ENCODE peak calls at places on chromosome 3, in four cellular contexts. U is A549, W is thoracic aorta, F is lower leg skin. L is an unnamed sample.

GRCh38 chr3:151085889-151086483 is 522 bp downstream of the MED12L start:
- DNase-seq in U (peak), W (no peak), F (no peak), L (peak)

GRCh38 chr3:158381274-158381868 is 189.6 kb upstream of the MLF1 start:
- DNase-seq in U (no peak), W (no peak), F (no peak), L (no peak)

GRCh38 chr3:67635806-67636205 is 18.6 kb downstream of the SUCLG2 start:
- DNase-seq in U (no peak), W (no peak), F (no peak), L (no peak)

GRCh38 chr3:174162550-174162949 is 696.6 kb upstream of the NAALADL2 start:
- DNase-seq in U (no peak), W (no peak), F (no peak), L (no peak)

GRCh38 chr3:100533176-100533575 is 40.8 kb downstream of the TMEM45A start:
- DNase-seq in U (no peak), W (no peak), F (no peak), L (no peak)

GRCh38 chr3:114155370-114155821 is 23.5 kb downstream of the DRD3 start:
- DNase-seq in U (peak), W (no peak), F (no peak), L (no peak)

GRCh38 chr3:126714296-126714900 is 10.4 kb downstream of the CHCHD6 start:
- DNase-seq in U (no peak), W (no peak), F (peak), L (no peak)

GRCh38 chr3:177563792-177564191 is 366.5 kb upstream of the TBL1XR1 start:
- DNase-seq in U (no peak), W (no peak), F (no peak), L (no peak)

GRCh38 chr3:157131861-157132260 is 28.1 kb downstream of the CCNL1 start:
- DNase-seq in U (no peak), W (no peak), F (no peak), L (no peak)

GRCh38 chr3:194874206-194874605 is 188.5 kb downstream of the FAM43A start:
- DNase-seq in U (no peak), W (no peak), F (peak), L (no peak)

GRCh38 chr3:146160233-146160963 is 586 bp downstream of the PLOD2 start:
- DNase-seq in U (peak), W (peak), F (peak), L (peak)

GRCh38 chr3:1908651-1909445 is 189.8 kb upstream of the CNTN4 start:
- DNase-seq in U (no peak), W (no peak), F (no peak), L (no peak)

GRCh38 chr3:150149651-150150051 is 179.0 kb upstream of the PFN2 start:
- DNase-seq in U (no peak), W (no peak), F (no peak), L (no peak)

GRCh38 chr3:8499181-8499611 is 2.4 kb upstream of the LMCD1 start:
- DNase-seq in U (no peak), W (no peak), F (no peak), L (no peak)

GRCh38 chr3:38521391-38521987 is 25.3 kb downstream of the EXOG start:
- DNase-seq in U (peak), W (no peak), F (no peak), L (peak)
- TF ChIP-seq CTCF in U (peak), W (peak), F (peak), L (peak)

GRCh38 chr3:139721370-139721769 is 43.6 kb upstream of the NMNAT3 start:
- DNase-seq in U (no peak), W (no peak), F (no peak), L (no peak)

GRCh38 chr3:139716908-139717485 is 39.2 kb upstream of the NMNAT3 start:
- DNase-seq in U (no peak), W (no peak), F (no peak), L (no peak)

GRCh38 chr3:139715736-139716135 is 38.0 kb upstream of the NMNAT3 start:
- DNase-seq in U (no peak), W (no peak), F (no peak), L (no peak)

GRCh38 chr3:139718415-139718814 is 40.6 kb upstream of the NMNAT3 start:
- DNase-seq in U (peak), W (no peak), F (no peak), L (peak)
- TF ChIP-seq CTCF in U (peak), W (no peak), F (no peak), L (no peak)

DNA sequence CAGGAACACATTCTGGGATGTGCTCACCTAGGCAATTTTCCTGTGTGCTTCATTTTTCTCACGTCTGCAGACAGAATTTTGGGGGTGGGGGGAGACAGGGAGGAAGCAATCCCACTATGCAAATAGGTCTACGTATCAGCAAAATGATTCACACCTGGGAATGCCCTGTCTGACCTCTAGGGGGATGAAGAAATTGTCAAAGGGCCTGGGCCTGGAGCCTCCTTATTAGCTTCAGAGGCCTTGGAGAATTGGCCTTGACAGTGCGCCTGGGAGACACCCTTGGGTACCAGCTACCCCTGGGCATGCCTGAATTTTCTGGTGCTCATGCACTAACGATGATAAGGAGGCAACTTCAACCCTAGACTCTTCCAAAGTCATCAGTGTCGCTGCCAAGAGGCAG is 207.5 kb downstream of the CADPS start:
- DNase-seq in U (no peak), W (no peak), F (no peak), L (no peak)
- TF ChIP-seq CTCF in U (no peak), W (no peak), F (no peak), L (no peak)

DNA sequence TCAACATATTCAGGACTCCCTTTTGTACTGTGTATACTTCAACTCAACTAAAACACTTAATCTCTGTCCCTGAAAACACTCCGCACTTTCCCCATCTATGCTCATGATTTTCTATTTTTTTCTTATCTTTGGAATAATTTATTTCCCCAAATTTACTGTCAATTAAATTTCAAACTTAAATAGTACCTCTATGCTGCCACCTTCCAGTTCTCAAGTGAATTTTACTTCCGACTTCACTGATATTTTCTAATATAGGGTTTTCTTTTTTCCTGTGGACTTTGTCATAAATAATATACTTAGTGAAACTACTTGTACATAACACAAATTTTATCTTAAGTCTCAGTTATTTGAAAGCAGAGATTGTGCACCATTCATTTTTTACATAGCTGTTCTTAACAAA is 1303.3 kb downstream of the OTOL1 start:
- DNase-seq in U (no peak), W (no peak), F (no peak), L (no peak)
- TF ChIP-seq CTCF in U (no peak), W (no peak), F (no peak), L (no peak)

GRCh38 chr3:184229424-184230080 is at the start of gene VWA5B2:
- DNase-seq in U (peak), W (no peak), F (no peak), L (peak)
- TF ChIP-seq CTCF in U (no peak), W (peak), F (no peak), L (peak)

DNA sequence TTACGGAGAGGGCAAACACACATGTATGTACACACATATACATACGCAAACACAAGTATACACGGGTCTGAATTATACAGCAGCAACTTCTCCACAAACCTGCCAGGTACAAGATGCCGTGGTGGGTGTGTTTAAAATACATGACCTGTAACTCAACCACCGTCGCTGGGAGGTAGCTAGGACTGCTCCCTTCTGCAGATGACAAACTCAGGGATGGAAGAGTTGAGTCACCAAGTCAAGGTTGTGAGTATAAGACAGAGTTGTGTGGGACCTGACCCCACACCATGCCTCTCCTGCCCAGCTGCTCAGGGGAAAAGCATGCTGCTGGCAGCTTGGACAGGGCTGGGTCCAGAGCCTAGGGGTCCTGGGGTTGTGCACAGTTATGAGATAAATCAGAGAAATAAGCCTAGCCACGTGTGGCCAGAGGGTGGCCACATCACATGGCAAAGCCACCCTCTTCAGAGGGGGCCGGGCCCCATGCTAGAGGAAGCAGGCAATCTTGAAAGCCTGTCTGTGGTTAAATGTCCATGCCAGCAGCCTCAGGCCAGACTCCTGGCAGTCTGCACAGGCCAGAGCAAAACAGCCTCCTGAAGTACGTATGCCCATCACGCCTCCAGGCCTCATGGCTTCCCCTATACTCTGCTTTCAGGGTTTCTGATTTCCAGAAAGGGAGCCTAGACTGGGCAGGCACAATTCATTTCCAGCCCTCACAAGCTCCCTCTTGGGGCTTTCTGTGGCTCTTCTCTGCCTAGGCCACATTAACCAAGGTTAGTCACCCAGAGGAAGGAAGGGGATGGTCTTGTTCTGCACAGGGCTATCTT is 107.7 kb upstream of the RPL32 start:
- DNase-seq in U (no peak), W (no peak), F (no peak), L (no peak)
- TF ChIP-seq CTCF in U (no peak), W (no peak), F (no peak), L (no peak)

GRCh38 chr3:175605851-175606250 is 746.7 kb downstream of the NAALADL2 start:
- DNase-seq in U (no peak), W (no peak), F (no peak), L (no peak)
- TF ChIP-seq CTCF in U (no peak), W (no peak), F (no peak), L (no peak)

DNA sequence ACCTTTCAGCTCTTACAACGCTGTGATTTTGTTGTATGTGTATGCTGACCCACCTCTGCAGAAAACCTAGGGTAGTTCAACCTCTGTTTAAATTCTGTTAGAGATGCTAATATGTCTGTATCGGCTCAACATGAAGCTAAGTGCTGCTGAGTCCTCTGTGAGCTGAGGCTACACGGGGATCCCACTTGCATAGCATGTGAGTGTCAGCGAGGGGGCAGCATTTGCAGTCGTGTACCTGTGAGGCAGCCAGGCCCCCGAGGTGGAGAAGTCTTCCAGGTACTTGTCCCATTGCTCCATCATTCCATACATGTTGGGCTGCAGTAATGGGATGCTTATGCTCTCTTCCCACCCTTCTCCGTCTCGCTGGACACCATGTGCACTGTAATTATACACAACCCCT is 3.7 kb downstream of the MKRN2OS start:
- DNase-seq in U (no peak), W (no peak), F (no peak), L (no peak)
- TF ChIP-seq CTCF in U (no peak), W (no peak), F (no peak), L (peak)

L was measured in uterus.